ENCODE peak calls at places on chromosomes 12 and 14, in nine cellular contexts. One of them, this sample, is unnamed.

GRCh38 chr12:108063192-108063591 is 65.9 kb upstream of the WSCD2 start:
- DNase-seq in CD8-positive, alpha-beta T cell: no peak
- DNase-seq in coronary artery: no peak
- DNase-seq in A549: peak; percentile 6
- DNase-seq in left ventricle myocardium inferior: no peak
- DNase-seq in AG09319: no peak
- DNase-seq in neural crest cell: peak; percentile 29
- DNase-seq in Peyer's patch: no peak
- DNase-seq in foreskin fibroblast: no peak
- DNase-seq in this sample: peak; percentile 0

GRCh38 chr14:97056086-97056485 is 258.9 kb downstream of the VRK1 start:
- DNase-seq in AG09319: no peak
- DNase-seq in neural crest cell: no peak
- DNase-seq in A549: no peak
- DNase-seq in Peyer's patch: no peak
- DNase-seq in CD8-positive, alpha-beta T cell: no peak
- DNase-seq in left ventricle myocardium inferior: no peak
- DNase-seq in foreskin fibroblast: no peak
- DNase-seq in coronary artery: no peak
- DNase-seq in this sample: no peak

GRCh38 chr12:9347328-9348127 is 139.3 kb upstream of the PZP start:
- DNase-seq in CD8-positive, alpha-beta T cell: no peak
- DNase-seq in foreskin fibroblast: no peak
- DNase-seq in AG09319: no peak
- DNase-seq in neural crest cell: no peak
- DNase-seq in Peyer's patch: no peak
- DNase-seq in A549: no peak
- DNase-seq in left ventricle myocardium inferior: no peak
- DNase-seq in coronary artery: no peak
- DNase-seq in this sample: no peak

GRCh38 chr12:19546611-19547162 is 107.4 kb downstream of the AEBP2 start:
- DNase-seq in neural crest cell: no peak
- DNase-seq in AG09319: no peak
- DNase-seq in foreskin fibroblast: peak; percentile 12
- DNase-seq in Peyer's patch: no peak
- DNase-seq in CD8-positive, alpha-beta T cell: no peak
- DNase-seq in A549: no peak
- DNase-seq in coronary artery: no peak
- DNase-seq in left ventricle myocardium inferior: no peak
- DNase-seq in this sample: no peak

GRCh38 chr12:20946732-20947131 is 136.2 kb downstream of the SLCO1B3 start:
- DNase-seq in Peyer's patch: no peak
- DNase-seq in neural crest cell: peak; percentile 35
- DNase-seq in coronary artery: no peak
- DNase-seq in AG09319: no peak
- DNase-seq in CD8-positive, alpha-beta T cell: no peak
- DNase-seq in left ventricle myocardium inferior: no peak
- DNase-seq in A549: peak; percentile 51
- DNase-seq in foreskin fibroblast: no peak
- DNase-seq in this sample: no peak

GRCh38 chr12:80848858-80849257 is 88.9 kb downstream of the LIN7A start:
- DNase-seq in foreskin fibroblast: no peak
- DNase-seq in CD8-positive, alpha-beta T cell: no peak
- DNase-seq in Peyer's patch: no peak
- DNase-seq in AG09319: no peak
- DNase-seq in left ventricle myocardium inferior: no peak
- DNase-seq in neural crest cell: no peak
- DNase-seq in A549: no peak
- DNase-seq in coronary artery: no peak
- DNase-seq in this sample: no peak

GRCh38 chr12:82848846-82849245 is 162.1 kb downstream of the TMTC2 start:
- DNase-seq in neural crest cell: no peak
- DNase-seq in foreskin fibroblast: no peak
- DNase-seq in coronary artery: no peak
- DNase-seq in Peyer's patch: no peak
- DNase-seq in CD8-positive, alpha-beta T cell: no peak
- DNase-seq in AG09319: no peak
- DNase-seq in left ventricle myocardium inferior: no peak
- DNase-seq in A549: no peak
- DNase-seq in this sample: no peak

GRCh38 chr14:105248368-105249174 is at the start of gene BTBD6:
- DNase-seq in neural crest cell: peak; percentile 76
- DNase-seq in CD8-positive, alpha-beta T cell: peak; percentile 80
- DNase-seq in coronary artery: peak; percentile 89
- DNase-seq in foreskin fibroblast: peak; percentile 84
- DNase-seq in Peyer's patch: peak; percentile 93
- DNase-seq in left ventricle myocardium inferior: peak; percentile 89
- DNase-seq in A549: peak; percentile 85
- DNase-seq in AG09319: peak; percentile 45
- DNase-seq in this sample: no peak

GRCh38 chr12:30108666-30109065 is 324.9 kb upstream of the TMTC1 start:
- DNase-seq in neural crest cell: no peak
- DNase-seq in foreskin fibroblast: no peak
- DNase-seq in Peyer's patch: no peak
- DNase-seq in coronary artery: no peak
- DNase-seq in left ventricle myocardium inferior: no peak
- DNase-seq in AG09319: no peak
- DNase-seq in A549: no peak
- DNase-seq in CD8-positive, alpha-beta T cell: no peak
- DNase-seq in this sample: no peak

GRCh38 chr14:34460841-34461240 is 1.2 kb downstream of the SPTSSA start:
- DNase-seq in AG09319: no peak
- DNase-seq in coronary artery: no peak
- DNase-seq in left ventricle myocardium inferior: no peak
- DNase-seq in neural crest cell: no peak
- DNase-seq in CD8-positive, alpha-beta T cell: no peak
- DNase-seq in foreskin fibroblast: peak; percentile 3
- DNase-seq in A549: no peak
- DNase-seq in Peyer's patch: no peak
- DNase-seq in this sample: no peak

GRCh38 chr12:29943683-29944082 is 159.9 kb upstream of the TMTC1 start:
- DNase-seq in Peyer's patch: no peak
- DNase-seq in coronary artery: no peak
- DNase-seq in A549: no peak
- DNase-seq in left ventricle myocardium inferior: no peak
- DNase-seq in neural crest cell: no peak
- DNase-seq in AG09319: no peak
- DNase-seq in CD8-positive, alpha-beta T cell: no peak
- DNase-seq in foreskin fibroblast: no peak
- DNase-seq in this sample: no peak

GRCh38 chr14:36264107-36264506 is 56.3 kb downstream of the MBIP start:
- DNase-seq in CD8-positive, alpha-beta T cell: no peak
- DNase-seq in neural crest cell: no peak
- DNase-seq in left ventricle myocardium inferior: no peak
- DNase-seq in foreskin fibroblast: no peak
- DNase-seq in A549: no peak
- DNase-seq in AG09319: no peak
- DNase-seq in coronary artery: no peak
- DNase-seq in Peyer's patch: no peak
- DNase-seq in this sample: no peak

GRCh38 chr12:68349083-68349700 is 17.0 kb upstream of the MDM1 start:
- DNase-seq in left ventricle myocardium inferior: no peak
- DNase-seq in coronary artery: no peak
- DNase-seq in A549: no peak
- DNase-seq in Peyer's patch: no peak
- DNase-seq in CD8-positive, alpha-beta T cell: no peak
- DNase-seq in AG09319: no peak
- DNase-seq in foreskin fibroblast: no peak
- DNase-seq in neural crest cell: no peak
- DNase-seq in this sample: no peak

GRCh38 chr14:70188608-70189540 is at the start of gene SLC8A3:
- DNase-seq in A549: peak; percentile 40
- DNase-seq in coronary artery: no peak
- DNase-seq in foreskin fibroblast: peak; percentile 57
- DNase-seq in AG09319: peak; percentile 4
- DNase-seq in CD8-positive, alpha-beta T cell: no peak
- DNase-seq in left ventricle myocardium inferior: no peak
- DNase-seq in neural crest cell: peak; percentile 59
- DNase-seq in Peyer's patch: peak; percentile 52
- DNase-seq in this sample: no peak

GRCh38 chr14:95915326-95915725 is 38.7 kb downstream of the TUNAR start:
- DNase-seq in CD8-positive, alpha-beta T cell: no peak
- DNase-seq in A549: no peak
- DNase-seq in Peyer's patch: no peak
- DNase-seq in left ventricle myocardium inferior: no peak
- DNase-seq in AG09319: no peak
- DNase-seq in neural crest cell: no peak
- DNase-seq in foreskin fibroblast: no peak
- DNase-seq in coronary artery: no peak
- DNase-seq in this sample: no peak

GRCh38 chr12:50690923-50691322 is 73.0 kb upstream of the ATF1 start:
- DNase-seq in A549: no peak
- DNase-seq in CD8-positive, alpha-beta T cell: no peak
- DNase-seq in coronary artery: no peak
- DNase-seq in neural crest cell: no peak
- DNase-seq in left ventricle myocardium inferior: peak; percentile 46
- DNase-seq in Peyer's patch: no peak
- DNase-seq in AG09319: no peak
- DNase-seq in foreskin fibroblast: no peak
- DNase-seq in this sample: no peak

GRCh38 chr12:109458771-109459208 is 18.3 kb downstream of the KCTD10 start:
- DNase-seq in A549: no peak
- DNase-seq in coronary artery: no peak
- DNase-seq in neural crest cell: no peak
- DNase-seq in Peyer's patch: no peak
- DNase-seq in CD8-positive, alpha-beta T cell: no peak
- DNase-seq in left ventricle myocardium inferior: no peak
- DNase-seq in AG09319: no peak
- DNase-seq in foreskin fibroblast: no peak
- DNase-seq in this sample: no peak

GRCh38 chr14:94689218-94689984 is 77.2 kb downstream of the SERPINA3 start:
- DNase-seq in foreskin fibroblast: peak; percentile 11
- DNase-seq in coronary artery: no peak
- DNase-seq in Peyer's patch: peak; percentile 78
- DNase-seq in AG09319: peak; percentile 4
- DNase-seq in A549: peak; percentile 38
- DNase-seq in neural crest cell: peak; percentile 90
- DNase-seq in CD8-positive, alpha-beta T cell: peak; percentile 10
- DNase-seq in left ventricle myocardium inferior: peak; percentile 58
- DNase-seq in this sample: no peak

GRCh38 chr12:113910751-113911272 is 55.3 kb downstream of the RBM19 start:
- DNase-seq in foreskin fibroblast: no peak
- DNase-seq in AG09319: no peak
- DNase-seq in Peyer's patch: no peak
- DNase-seq in A549: no peak
- DNase-seq in coronary artery: no peak
- DNase-seq in neural crest cell: no peak
- DNase-seq in left ventricle myocardium inferior: no peak
- DNase-seq in CD8-positive, alpha-beta T cell: no peak
- DNase-seq in this sample: no peak

GRCh38 chr12:100253437-100253836 is 13.4 kb downstream of the DEPDC4 start:
- DNase-seq in coronary artery: no peak
- DNase-seq in neural crest cell: no peak
- DNase-seq in A549: no peak
- DNase-seq in CD8-positive, alpha-beta T cell: no peak
- DNase-seq in AG09319: no peak
- DNase-seq in Peyer's patch: no peak
- DNase-seq in foreskin fibroblast: no peak
- DNase-seq in left ventricle myocardium inferior: no peak
- DNase-seq in this sample: no peak

GRCh38 chr12:100254876-100255275 is 12.0 kb downstream of the DEPDC4 start:
- DNase-seq in neural crest cell: no peak
- DNase-seq in CD8-positive, alpha-beta T cell: no peak
- DNase-seq in foreskin fibroblast: peak; percentile 32
- DNase-seq in left ventricle myocardium inferior: no peak
- DNase-seq in AG09319: no peak
- DNase-seq in A549: no peak
- DNase-seq in coronary artery: no peak
- DNase-seq in Peyer's patch: no peak
- DNase-seq in this sample: no peak

GRCh38 chr12:100263131-100263530 is 3.7 kb downstream of the DEPDC4 start:
- DNase-seq in A549: no peak
- DNase-seq in coronary artery: no peak
- DNase-seq in Peyer's patch: no peak
- DNase-seq in foreskin fibroblast: no peak
- DNase-seq in AG09319: no peak
- DNase-seq in left ventricle myocardium inferior: no peak
- DNase-seq in neural crest cell: no peak
- DNase-seq in CD8-positive, alpha-beta T cell: no peak
- DNase-seq in this sample: no peak

DNA sequence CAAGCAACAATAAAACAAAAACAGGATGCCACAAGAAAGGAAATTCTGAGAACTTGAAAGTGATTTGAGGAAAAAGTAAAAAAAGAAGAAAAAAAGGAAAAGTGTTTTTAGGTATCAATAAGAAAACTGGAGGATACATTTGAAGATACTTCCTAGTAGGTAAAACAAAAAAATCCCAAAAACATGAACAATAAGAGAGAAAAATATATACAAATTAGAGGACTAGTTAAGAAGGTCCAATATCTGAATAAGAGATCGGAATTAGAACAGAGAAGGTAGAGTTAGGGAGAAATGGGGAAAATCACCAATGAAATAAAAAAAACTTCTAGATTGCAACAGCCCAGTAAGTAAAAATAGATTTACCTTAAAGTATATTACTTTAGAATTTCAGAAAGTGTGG is 8.8 kb downstream of the DEPDC4 start:
- DNase-seq in foreskin fibroblast: no peak
- DNase-seq in coronary artery: no peak
- DNase-seq in CD8-positive, alpha-beta T cell: no peak
- DNase-seq in Peyer's patch: no peak
- DNase-seq in AG09319: no peak
- DNase-seq in neural crest cell: no peak
- DNase-seq in left ventricle myocardium inferior: no peak
- DNase-seq in A549: no peak
- DNase-seq in this sample: no peak
- TF ChIP-seq CTCF in foreskin fibroblast: no peak
- TF ChIP-seq CTCF in coronary artery: no peak
- TF ChIP-seq CTCF in CD8-positive, alpha-beta T cell: no peak
- TF ChIP-seq CTCF in Peyer's patch: no peak
- TF ChIP-seq CTCF in AG09319: no peak
- TF ChIP-seq CTCF in neural crest cell: no peak
- TF ChIP-seq CTCF in left ventricle myocardium inferior: no peak
- TF ChIP-seq CTCF in A549: no peak
- TF ChIP-seq CTCF in this sample: no peak

GRCh38 chr12:96516472-96517417 is 27.4 kb downstream of the CFAP54 start:
- DNase-seq in Peyer's patch: peak; percentile 76
- DNase-seq in CD8-positive, alpha-beta T cell: peak; percentile 76
- DNase-seq in AG09319: peak; percentile 60
- DNase-seq in left ventricle myocardium inferior: peak; percentile 75
- DNase-seq in neural crest cell: peak; percentile 73
- DNase-seq in coronary artery: no peak
- DNase-seq in foreskin fibroblast: peak; percentile 48
- DNase-seq in A549: peak; percentile 84
- DNase-seq in this sample: peak; percentile 54
- TF ChIP-seq CTCF in Peyer's patch: peak; percentile 86
- TF ChIP-seq CTCF in CD8-positive, alpha-beta T cell: peak; percentile 91
- TF ChIP-seq CTCF in AG09319: peak; percentile 41
- TF ChIP-seq CTCF in left ventricle myocardium inferior: peak; percentile 71
- TF ChIP-seq CTCF in neural crest cell: peak; percentile 85
- TF ChIP-seq CTCF in coronary artery: peak; percentile 33
- TF ChIP-seq CTCF in foreskin fibroblast: peak; percentile 24
- TF ChIP-seq CTCF in A549: peak; percentile 90
- TF ChIP-seq CTCF in this sample: peak; percentile 69

GRCh38 chr14:52547526-52547925 is 4.8 kb downstream of the TXNDC16 start:
- DNase-seq in neural crest cell: no peak
- DNase-seq in foreskin fibroblast: no peak
- DNase-seq in left ventricle myocardium inferior: no peak
- DNase-seq in CD8-positive, alpha-beta T cell: no peak
- DNase-seq in A549: no peak
- DNase-seq in Peyer's patch: no peak
- DNase-seq in AG09319: no peak
- DNase-seq in coronary artery: no peak
- DNase-seq in this sample: no peak
- TF ChIP-seq CTCF in neural crest cell: no peak
- TF ChIP-seq CTCF in foreskin fibroblast: no peak
- TF ChIP-seq CTCF in left ventricle myocardium inferior: no peak
- TF ChIP-seq CTCF in CD8-positive, alpha-beta T cell: no peak
- TF ChIP-seq CTCF in A549: no peak
- TF ChIP-seq CTCF in Peyer's patch: no peak
- TF ChIP-seq CTCF in AG09319: no peak
- TF ChIP-seq CTCF in coronary artery: no peak
- TF ChIP-seq CTCF in this sample: no peak

GRCh38 chr14:56774503-56774902 is 35.8 kb downstream of the OTX2 start:
- DNase-seq in A549: no peak
- DNase-seq in foreskin fibroblast: no peak
- DNase-seq in Peyer's patch: no peak
- DNase-seq in AG09319: no peak
- DNase-seq in neural crest cell: no peak
- DNase-seq in CD8-positive, alpha-beta T cell: no peak
- DNase-seq in left ventricle myocardium inferior: no peak
- DNase-seq in coronary artery: no peak
- DNase-seq in this sample: no peak
- TF ChIP-seq CTCF in A549: no peak
- TF ChIP-seq CTCF in foreskin fibroblast: no peak
- TF ChIP-seq CTCF in Peyer's patch: no peak
- TF ChIP-seq CTCF in AG09319: no peak
- TF ChIP-seq CTCF in neural crest cell: no peak
- TF ChIP-seq CTCF in CD8-positive, alpha-beta T cell: no peak
- TF ChIP-seq CTCF in left ventricle myocardium inferior: no peak
- TF ChIP-seq CTCF in coronary artery: no peak
- TF ChIP-seq CTCF in this sample: no peak

This sample was measured in Panc1.